ENCODE peak calls at places on chromosomes 4 and X, in nine cellular contexts. H, W, D, K, M, X, Q, L and R are unnamed samples.

GRCh38 chr4:183758006-183758734 is 99.1 kb downstream of the TRAPPC11 start:
- DNase-seq in H (peak; percentile 76), W (no peak), D (no peak), K (no peak), M (no peak), X (peak; percentile 28), Q (no peak), L (no peak), R (no peak)

GRCh38 chr4:121150486-121150885 is 13.6 kb downstream of the TNIP3 start:
- DNase-seq in H (no peak), W (no peak), D (no peak), K (no peak), M (no peak), X (no peak), Q (no peak), L (no peak), R (no peak)

GRCh38 chrX:153924149-153924861 is 1.8 kb downstream of the ARHGAP4 start:
- DNase-seq in H (peak; percentile 45), W (no peak), D (no peak), K (peak; percentile 68), M (no peak), X (no peak), Q (no peak), L (no peak), R (no peak)

GRCh38 chrX:7972586-7972985 is 45.4 kb upstream of the PNPLA4 start:
- DNase-seq in H (no peak), W (no peak), D (no peak), K (no peak), M (no peak), X (no peak), Q (no peak), L (no peak), R (no peak)

GRCh38 chr4:76153356-76153755 is 5.2 kb upstream of the NUP54 start:
- DNase-seq in H (no peak), W (no peak), D (no peak), K (no peak), M (no peak), X (no peak), Q (no peak), L (no peak), R (no peak)

GRCh38 chr4:81421346-81422218 is 50.1 kb downstream of the RASGEF1B start:
- DNase-seq in H (peak; percentile 55), W (no peak), D (peak; percentile 19), K (peak; percentile 67), M (no peak), X (peak; percentile 79), Q (no peak), L (no peak), R (no peak)

GRCh38 chr4:107721436-107722090 is 1.5 kb upstream of the PAPSS1 start:
- DNase-seq in H (peak; percentile 57), W (no peak), D (no peak), K (peak; percentile 42), M (no peak), X (no peak), Q (no peak), L (no peak), R (no peak)

GRCh38 chrX:2696698-2697215 is 5.7 kb downstream of the CD99 start:
- DNase-seq in H (no peak), W (no peak), D (no peak), K (no peak), M (no peak), X (no peak), Q (no peak), L (no peak), R (no peak)

GRCh38 chrX:41561045-41561444 is 113.9 kb downstream of the NYX start:
- DNase-seq in H (no peak), W (no peak), D (peak; percentile 5), K (peak; percentile 28), M (no peak), X (peak; percentile 6), Q (peak; percentile 10), L (no peak), R (no peak)

GRCh38 chrX:23854945-23855344 is 52.8 kb downstream of the APOO start:
- DNase-seq in H (no peak), W (no peak), D (no peak), K (peak; percentile 54), M (no peak), X (no peak), Q (no peak), L (no peak), R (no peak)

GRCh38 chrX:97158270-97158669 is 274.6 kb downstream of the RPA4 start:
- DNase-seq in H (no peak), W (no peak), D (no peak), K (no peak), M (no peak), X (no peak), Q (no peak), L (no peak), R (no peak)

GRCh38 chr4:93169966-93170365 is 658.6 kb upstream of the ATOH1 start:
- DNase-seq in H (no peak), W (no peak), D (no peak), K (peak; percentile 35), M (no peak), X (no peak), Q (no peak), L (no peak), R (no peak)

GRCh38 chr4:87425711-87426110 is 3.3 kb downstream of the NUDT9 start:
- DNase-seq in H (no peak), W (no peak), D (no peak), K (no peak), M (no peak), X (no peak), Q (no peak), L (no peak), R (no peak)

DNA sequence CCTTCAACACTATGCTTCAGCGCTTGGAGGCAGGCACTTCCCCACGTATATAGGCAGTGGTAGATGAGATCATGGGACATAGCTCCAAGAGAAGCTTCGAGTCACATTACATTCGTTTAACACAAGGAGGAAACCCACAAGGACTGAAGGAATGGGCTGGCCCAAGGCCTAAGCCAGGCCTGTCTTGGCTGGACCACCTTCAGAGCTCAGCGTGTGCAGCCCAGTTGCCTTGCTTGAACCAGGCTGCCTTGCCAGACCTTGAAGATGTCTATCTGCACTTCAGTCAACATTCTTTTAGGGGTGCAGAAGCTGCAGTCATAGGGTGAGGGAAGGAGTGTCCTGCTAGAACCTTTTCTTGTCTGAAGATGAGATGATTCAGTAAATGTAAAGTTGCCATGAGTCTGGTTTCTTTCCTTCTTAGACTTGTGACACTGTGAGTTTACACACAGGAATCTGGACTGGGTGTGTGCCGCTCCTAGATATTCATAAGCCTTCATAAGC is 144.1 kb upstream of the RBPJ start:
- DNase-seq in H (no peak), W (no peak), D (no peak), K (no peak), M (no peak), X (no peak), Q (no peak), L (no peak), R (no peak)
- TF ChIP-seq POLR2AphosphoS5 in H (no peak), W (no peak), D (no peak), K (no peak), M (no peak), X (no peak), Q (no peak), L (no peak), R (no peak)

GRCh38 chrX:18886344-18887161 is 97.4 kb downstream of the PHKA2 start:
- DNase-seq in H (peak; percentile 81), W (peak; percentile 57), D (peak; percentile 57), K (peak; percentile 87), M (peak; percentile 62), X (peak; percentile 60), Q (peak; percentile 15), L (peak; percentile 75), R (no peak)
- TF ChIP-seq POLR2AphosphoS5 in H (no peak), W (peak; percentile 61), D (peak; percentile 70), K (peak; percentile 36), M (no peak), X (no peak), Q (no peak), L (peak; percentile 18), R (no peak)

DNA sequence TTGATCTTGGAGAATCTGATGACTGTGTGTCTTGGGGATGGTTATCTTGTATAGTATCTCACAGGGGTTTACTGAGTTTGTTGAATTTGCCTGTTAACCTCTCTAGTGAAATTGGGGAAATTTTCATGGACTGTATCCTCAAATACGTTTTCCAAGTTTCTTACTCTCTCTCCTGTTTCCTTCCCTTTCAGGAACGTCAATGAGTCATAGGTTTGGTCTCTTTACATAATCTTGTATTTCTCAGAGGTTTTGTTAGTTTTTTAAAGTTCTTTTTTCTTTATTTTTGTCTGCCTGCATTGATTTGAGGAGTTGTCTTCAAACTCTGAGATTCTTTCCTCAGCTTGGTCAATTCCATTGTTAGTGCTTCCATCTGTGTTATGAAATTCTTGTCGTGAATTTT is 227.7 kb upstream of the GPRIN3 start:
- DNase-seq in H (no peak), W (no peak), D (no peak), K (no peak), M (no peak), X (no peak), Q (no peak), L (no peak), R (no peak)
- TF ChIP-seq POLR2AphosphoS5 in H (no peak), W (no peak), D (no peak), K (no peak), M (no peak), X (no peak), Q (no peak), L (no peak), R (no peak)

GRCh38 chr4:101604976-101605375 is 185.6 kb upstream of the BANK1 start:
- DNase-seq in H (no peak), W (no peak), D (no peak), K (no peak), M (peak; percentile 2), X (no peak), Q (no peak), L (no peak), R (no peak)
- TF ChIP-seq POLR2AphosphoS5 in H (no peak), W (no peak), D (no peak), K (no peak), M (no peak), X (no peak), Q (no peak), L (no peak), R (no peak)

GRCh38 chr4:123304151-123305021 is 92.2 kb upstream of the SPRY1 start:
- DNase-seq in H (no peak), W (no peak), D (no peak), K (no peak), M (no peak), X (no peak), Q (no peak), L (no peak), R (no peak)
- TF ChIP-seq POLR2AphosphoS5 in H (no peak), W (no peak), D (no peak), K (no peak), M (no peak), X (no peak), Q (no peak), L (no peak), R (no peak)

GRCh38 chr4:10006236-10006603 is 15.1 kb downstream of the SLC2A9 start:
- DNase-seq in H (peak; percentile 67), W (no peak), D (no peak), K (peak; percentile 86), M (no peak), X (no peak), Q (peak; percentile 42), L (peak; percentile 87), R (no peak)
- TF ChIP-seq POLR2AphosphoS5 in H (peak; percentile 84), W (no peak), D (no peak), K (peak; percentile 72), M (no peak), X (no peak), Q (peak; percentile 45), L (no peak), R (no peak)

GRCh38 chrX:45758738-45759397 is 558.2 kb upstream of the DIPK2B start:
- DNase-seq in H (no peak), W (no peak), D (no peak), K (no peak), M (no peak), X (no peak), Q (no peak), L (no peak), R (no peak)
- TF ChIP-seq POLR2AphosphoS5 in H (no peak), W (peak; percentile 56), D (no peak), K (no peak), M (peak; percentile 8), X (no peak), Q (no peak), L (no peak), R (no peak)